ENCODE peak calls at places on chromosomes 12 and 14, in ten cellular contexts. U is cardiac fibroblast, V is IMR-90, Q is WTC11, H is AG04449, G is NB4, D is stomach, K is brain microvascular endothelial cell, O is fibroblast of villous mesenchyme, F is A549. A is an unnamed sample.

GRCh38 chr12:115343601-115344000 is 659.6 kb upstream of the TBX3 start:
- DNase-seq in V (no peak), D (no peak), Q (no peak), F (no peak), U (no peak), H (no peak), K (no peak), O (no peak), G (no peak), A (no peak)

GRCh38 chr12:101925935-101926334 is 48.6 kb downstream of the DRAM1 start:
- DNase-seq in H (no peak), U (no peak), G (peak), K (no peak), O (peak), V (no peak), Q (no peak), D (no peak), F (no peak), A (peak)

GRCh38 chr12:104460041-104460757 is 3.5 kb downstream of the CHST11 start:
- DNase-seq in O (no peak), F (no peak), G (peak), Q (no peak), H (no peak), U (no peak), K (no peak), D (no peak), V (no peak), A (no peak)

GRCh38 chr12:120225852-120226640 is 25.1 kb upstream of the RPLP0 start:
- DNase-seq in V (no peak), H (no peak), U (peak), K (no peak), D (peak), F (no peak), G (no peak), Q (no peak), O (no peak), A (no peak)

GRCh38 chr12:48336066-48336465 is 14.7 kb downstream of the ZNF641 start:
- DNase-seq in V (no peak), D (no peak), O (no peak), G (no peak), H (no peak), Q (no peak), U (no peak), K (no peak), F (no peak), A (peak)

GRCh38 chr14:38098074-38098846 is 109.4 kb upstream of the SSTR1 start:
- DNase-seq in H (peak), V (peak), K (peak), D (no peak), Q (no peak), U (peak), F (no peak), O (peak), G (no peak), A (peak)

GRCh38 chr14:94601961-94602391 is 10.2 kb upstream of the SERPINA3 start:
- DNase-seq in U (peak), Q (no peak), F (peak), G (peak), V (peak), D (peak), K (peak), O (peak), H (peak), A (peak)

GRCh38 chr12:1591029-1591428 is 3.4 kb downstream of the FBXL14 start:
- DNase-seq in U (peak), D (no peak), V (no peak), K (no peak), G (no peak), F (peak), O (peak), Q (no peak), H (no peak), A (peak)

GRCh38 chr14:89276424-89276975 is 140.5 kb downstream of the FOXN3 start:
- DNase-seq in H (no peak), O (peak), D (no peak), V (peak), U (peak), F (no peak), K (peak), G (peak), Q (no peak), A (peak)

GRCh38 chr14:93231129-93231979 is 24.3 kb downstream of the UBR7 start:
- DNase-seq in O (peak), V (peak), K (peak), U (peak), F (peak), G (no peak), H (no peak), Q (no peak), D (no peak), A (peak)

GRCh38 chr12:101743242-101743641 is 4.0 kb upstream of the SYCP3 start:
- DNase-seq in H (peak), G (no peak), O (peak), F (no peak), Q (no peak), U (no peak), D (no peak), K (no peak), V (no peak), A (no peak)

GRCh38 chr14:61925043-61925442 is 162.8 kb downstream of the SNAPC1 start:
- DNase-seq in G (peak), V (peak), K (peak), Q (no peak), F (peak), H (no peak), U (peak), O (peak), D (no peak), A (peak)

GRCh38 chr12:123705935-123706334 is 6.2 kb upstream of the ATP6V0A2 start:
- DNase-seq in H (no peak), D (no peak), F (peak), K (no peak), G (peak), U (peak), O (no peak), V (no peak), Q (no peak), A (peak)

GRCh38 chr14:33986804-33987203 is 35.9 kb upstream of the EGLN3 start:
- DNase-seq in H (peak), F (peak), Q (no peak), D (no peak), O (peak), K (peak), U (peak), V (peak), G (peak), A (peak)

GRCh38 chr12:5226581-5226980 is 182.9 kb downstream of the KCNA5 start:
- DNase-seq in O (no peak), D (no peak), Q (no peak), H (no peak), F (no peak), K (no peak), G (no peak), U (no peak), V (no peak), A (no peak)

GRCh38 chr12:93156091-93156490 is 221.6 kb upstream of the NUDT4 start:
- DNase-seq in F (no peak), D (peak), H (no peak), K (no peak), Q (no peak), G (no peak), V (no peak), O (no peak), U (no peak), A (no peak)

GRCh38 chr12:104736307-104736706 is 221.8 kb downstream of the SLC41A2 start:
- DNase-seq in V (peak), Q (no peak), G (no peak), K (peak), U (peak), D (no peak), H (peak), F (no peak), O (peak), A (peak)

GRCh38 chr14:101788016-101788695 is 26.6 kb downstream of the PPP2R5C start:
- DNase-seq in Q (no peak), V (no peak), K (no peak), H (no peak), O (no peak), F (no peak), G (no peak), U (no peak), D (no peak), A (no peak)

GRCh38 chr14:51006781-51007211 is 62.5 kb upstream of the PYGL start:
- DNase-seq in K (no peak), U (peak), H (no peak), Q (no peak), F (peak), G (peak), V (peak), D (no peak), O (peak), A (no peak)

GRCh38 chr14:45893127-45893526 is 640.1 kb upstream of the MIS18BP1 start:
- DNase-seq in O (no peak), G (no peak), U (no peak), V (no peak), D (no peak), H (no peak), K (no peak), F (no peak), Q (no peak), A (no peak)

GRCh38 chr12:107135177-107135576 is 41.8 kb upstream of the CRY1 start:
- DNase-seq in G (no peak), H (no peak), U (no peak), O (no peak), D (no peak), F (no peak), K (no peak), V (no peak), Q (no peak), A (no peak)

GRCh38 chr12:107131832-107132616 is 38.7 kb upstream of the CRY1 start:
- DNase-seq in G (peak), U (peak), V (peak), D (no peak), F (peak), Q (no peak), K (peak), H (peak), O (peak), A (peak)

GRCh38 chr12:107130830-107131760 is 37.7 kb upstream of the CRY1 start:
- DNase-seq in F (no peak), Q (no peak), U (no peak), D (no peak), K (no peak), H (no peak), V (no peak), G (no peak), O (no peak), A (no peak)

GRCh38 chr12:107133462-107133861 is 40.1 kb upstream of the CRY1 start:
- DNase-seq in U (no peak), K (no peak), V (no peak), H (no peak), F (no peak), G (peak), Q (no peak), D (no peak), O (no peak), A (no peak)

DNA sequence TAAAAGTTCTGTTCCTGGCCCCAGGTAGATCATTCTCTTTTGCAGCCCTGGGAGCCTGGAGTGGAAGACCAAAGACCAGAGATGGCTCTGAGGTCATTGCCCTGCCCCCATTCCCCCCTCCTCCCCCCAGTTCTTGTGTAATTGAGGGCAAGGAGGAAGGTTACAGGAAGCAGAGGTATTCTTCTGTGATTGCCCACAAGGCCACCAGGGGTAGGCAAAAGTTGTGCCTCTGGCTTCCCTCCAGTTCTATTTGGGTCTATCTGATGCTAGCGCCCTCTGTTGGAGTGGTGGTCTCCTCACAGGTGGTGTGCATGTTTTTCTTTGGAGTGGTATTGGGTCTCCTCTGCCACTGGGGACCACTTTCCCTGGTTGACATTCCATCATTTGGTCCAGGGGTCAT is 41.2 kb upstream of the CRY1 start:
- DNase-seq in G (peak), D (no peak), V (no peak), O (no peak), U (peak), F (peak), K (no peak), Q (peak), H (no peak), A (no peak)
- TF ChIP-seq CTCF in G (peak), D (no peak), V (no peak), O (peak), U (peak), F (no peak), K (peak), Q (peak), H (peak), A (peak)

DNA sequence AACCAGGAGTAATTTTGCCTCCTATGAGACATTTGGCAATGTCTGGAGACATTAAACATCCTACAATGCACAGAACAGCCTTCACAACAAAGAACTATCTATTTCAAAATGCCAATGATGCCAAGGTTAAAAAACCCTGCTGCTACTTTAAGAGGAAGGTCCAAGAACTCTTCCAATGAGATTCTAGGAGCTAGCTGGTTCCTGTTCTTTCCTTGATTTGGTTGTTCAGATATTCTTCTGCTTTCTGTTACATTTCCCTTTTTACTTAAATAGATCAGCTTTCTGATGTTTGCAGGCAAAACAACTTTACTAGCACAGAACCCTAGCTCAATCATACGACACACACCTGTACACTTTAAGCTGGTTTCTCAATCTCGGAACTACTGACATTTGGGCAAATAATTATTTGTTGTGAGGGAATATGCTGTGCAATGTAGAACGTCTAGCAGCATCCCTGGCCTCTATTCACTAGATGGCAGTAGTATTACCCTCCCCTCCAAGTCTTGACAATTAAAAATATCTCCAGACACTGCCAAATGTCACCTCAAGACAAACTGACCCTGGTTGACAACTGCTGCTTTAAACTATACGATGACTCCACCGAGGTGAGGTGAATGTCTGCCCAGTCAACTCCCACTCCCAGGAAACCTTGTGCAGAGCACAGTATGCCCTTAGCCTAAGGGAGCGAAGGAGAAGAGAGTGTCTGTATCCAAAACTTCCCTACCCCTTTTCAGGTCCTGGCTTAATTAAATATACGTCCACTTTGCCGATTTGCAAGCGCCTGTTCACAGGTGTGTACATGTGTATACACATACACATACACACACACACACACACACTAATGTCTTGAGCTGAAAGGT is 4.4 kb downstream of the BLTP3B start:
- DNase-seq in V (peak), G (peak), K (peak), U (peak), D (no peak), O (peak), F (peak), Q (no peak), H (no peak), A (peak)
- TF ChIP-seq CTCF in V (peak), G (peak), K (peak), U (peak), D (peak), O (peak), F (peak), Q (no peak), H (peak), A (peak)

GRCh38 chr12:128797119-128798118 is 26.3 kb downstream of the SLC15A4 start:
- DNase-seq in H (peak), Q (no peak), F (no peak), U (peak), V (peak), D (no peak), O (no peak), G (no peak), K (no peak), A (peak)
- TF ChIP-seq CTCF in H (no peak), Q (no peak), F (no peak), U (no peak), V (no peak), D (no peak), O (no peak), G (no peak), K (no peak), A (no peak)

DNA sequence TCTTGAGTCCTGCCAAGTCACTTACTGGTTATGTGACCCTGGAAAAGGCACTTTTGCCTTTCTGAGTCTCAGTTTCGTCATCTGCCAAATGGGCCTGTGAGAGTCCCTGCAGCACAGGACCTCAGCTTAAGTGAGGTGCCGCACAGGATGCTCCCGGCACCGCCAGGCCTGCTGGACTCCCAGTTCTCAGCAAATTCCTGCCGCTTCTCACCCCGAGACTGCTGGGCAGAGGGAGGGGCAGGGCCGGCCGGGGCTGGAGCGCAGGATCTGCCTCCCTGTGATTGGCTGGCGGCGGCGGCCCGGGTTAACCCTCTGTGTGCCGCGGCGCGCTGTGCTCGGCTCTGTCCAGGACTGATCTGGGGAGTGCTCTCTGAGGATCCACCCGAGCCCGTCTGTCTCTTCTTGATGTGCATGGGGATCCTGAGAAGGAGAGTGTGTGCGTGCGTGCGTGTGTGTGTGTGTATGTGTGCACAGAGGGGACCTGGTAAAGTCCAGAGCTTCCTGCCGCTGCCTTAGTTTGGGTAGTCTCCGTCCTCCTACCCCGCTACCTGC is 8.6 kb downstream of the SETD1B start:
- DNase-seq in V (peak), D (peak), Q (peak), U (peak), H (no peak), G (no peak), O (peak), F (peak), K (peak), A (peak)
- TF ChIP-seq CTCF in V (no peak), D (peak), Q (peak), U (no peak), H (no peak), G (no peak), O (no peak), F (peak), K (no peak), A (peak)